ENCODE peak calls at places on chromosomes 11 and 22, in five cellular contexts. R is small intestine, N is IMR-90, H is cardiac muscle cell, C is fibroblast of mammary gland. W is an unnamed sample.

GRCh38 chr11:43419460-43419859 is 60.7 kb downstream of the TTC17 start:
- DNase-seq in R (peak), N (peak), H (peak), C (peak), W (peak)

GRCh38 chr11:17672469-17672868 is 46.9 kb upstream of the MYOD1 start:
- DNase-seq in R (no peak), N (no peak), H (no peak), C (no peak), W (no peak)

GRCh38 chr11:130710022-130710421 is 206.3 kb downstream of the SNX19 start:
- DNase-seq in R (no peak), N (peak), H (no peak), C (no peak), W (no peak)

GRCh38 chr11:17722000-17722643 is 2.8 kb downstream of the MYOD1 start:
- DNase-seq in R (no peak), N (peak), H (peak), C (peak), W (peak)

GRCh38 chr11:68643576-68643975 is 40.8 kb upstream of the GAL start:
- DNase-seq in R (no peak), N (peak), H (peak), C (peak), W (peak)

GRCh38 chr11:113540416-113541330 is 65.5 kb upstream of the DRD2 start:
- DNase-seq in R (no peak), N (no peak), H (no peak), C (no peak), W (peak)

GRCh38 chr11:123235687-123236261 is 40.7 kb upstream of the CLMP start:
- DNase-seq in R (peak), N (peak), H (peak), C (peak), W (no peak)

GRCh38 chr11:116498161-116498560 is 274.6 kb downstream of the BUD13 start:
- DNase-seq in R (no peak), N (no peak), H (no peak), C (no peak), W (no peak)

GRCh38 chr11:124499711-124500110 is 43.7 kb downstream of the OR8B12 start:
- DNase-seq in R (no peak), N (no peak), H (no peak), C (no peak), W (no peak)

GRCh38 chr22:50545522-50546325 is at the start of gene KLHDC7B:
- DNase-seq in R (no peak), N (peak), H (no peak), C (no peak), W (peak)

GRCh38 chr22:49502126-49502826 is 325.4 kb downstream of the BRD1 start:
- DNase-seq in R (peak), N (no peak), H (no peak), C (peak), W (no peak)

GRCh38 chr22:31995046-31995445 is 48.0 kb upstream of the SLC5A1 start:
- DNase-seq in R (no peak), N (no peak), H (no peak), C (no peak), W (peak)

GRCh38 chr11:77559686-77560425 is 29.9 kb upstream of the AQP11 start:
- DNase-seq in R (peak), N (peak), H (peak), C (peak), W (no peak)

GRCh38 chr11:134753805-134754130 is 341.7 kb upstream of the B3GAT1 start:
- DNase-seq in R (no peak), N (no peak), H (no peak), C (no peak), W (no peak)

GRCh38 chr22:40597541-40598453 is 38.7 kb downstream of the MRTFA start:
- DNase-seq in R (no peak), N (peak), H (no peak), C (peak), W (peak)

GRCh38 chr11:64436025-64436424 is 77.1 kb downstream of the RPS6KA4 start:
- DNase-seq in R (no peak), N (no peak), H (no peak), C (peak), W (no peak)

GRCh38 chr11:89667001-89667400 is 43.1 kb upstream of the TRIM77 start:
- DNase-seq in R (peak), N (no peak), H (no peak), C (no peak), W (no peak)

GRCh38 chr11:74319139-74319538 is 7.7 kb upstream of the P4HA3 start:
- DNase-seq in R (no peak), N (peak), H (peak), C (peak), W (no peak)

GRCh38 chr11:94938399-94939055 is 34.8 kb downstream of the CWC15 start:
- DNase-seq in R (no peak), N (peak), H (peak), C (peak), W (no peak)

GRCh38 chr22:17192186-17192585 is 27.0 kb downstream of the ADA2 start:
- DNase-seq in R (no peak), N (no peak), H (no peak), C (no peak), W (no peak)

GRCh38 chr11:4022669-4023068 is 71.9 kb upstream of the RRM1 start:
- DNase-seq in R (no peak), N (no peak), H (no peak), C (no peak), W (no peak)

GRCh38 chr11:3809624-3809928 is 1.2 kb downstream of the PGAP2 start:
- DNase-seq in R (no peak), N (no peak), H (no peak), C (no peak), W (peak)

GRCh38 chr11:25200925-25201324 is 704.1 kb downstream of the LUZP2 start:
- DNase-seq in R (no peak), N (no peak), H (no peak), C (no peak), W (no peak)

GRCh38 chr11:69460540-69461257 is 20.8 kb upstream of the LINC01488 start:
- DNase-seq in R (no peak), N (peak), H (peak), C (peak), W (no peak)

GRCh38 chr11:45616802-45617549 is 48.4 kb downstream of the CHST1 start:
- DNase-seq in R (no peak), N (no peak), H (no peak), C (no peak), W (no peak)

GRCh38 chr11:12164061-12165014 is 53.9 kb downstream of the MICAL2 start:
- DNase-seq in R (no peak), N (peak), H (peak), C (peak), W (no peak)

GRCh38 chr11:37449146-37449545 is 851.1 kb upstream of the RAG2 start:
- DNase-seq in R (peak), N (peak), H (peak), C (peak), W (peak)

GRCh38 chr22:49551446-49551845 is 276.2 kb downstream of the BRD1 start:
- DNase-seq in R (no peak), N (no peak), H (no peak), C (no peak), W (no peak)

GRCh38 chr11:90274362-90274761 is 51.5 kb upstream of the CHORDC1 start:
- DNase-seq in R (no peak), N (no peak), H (no peak), C (no peak), W (no peak)

DNA sequence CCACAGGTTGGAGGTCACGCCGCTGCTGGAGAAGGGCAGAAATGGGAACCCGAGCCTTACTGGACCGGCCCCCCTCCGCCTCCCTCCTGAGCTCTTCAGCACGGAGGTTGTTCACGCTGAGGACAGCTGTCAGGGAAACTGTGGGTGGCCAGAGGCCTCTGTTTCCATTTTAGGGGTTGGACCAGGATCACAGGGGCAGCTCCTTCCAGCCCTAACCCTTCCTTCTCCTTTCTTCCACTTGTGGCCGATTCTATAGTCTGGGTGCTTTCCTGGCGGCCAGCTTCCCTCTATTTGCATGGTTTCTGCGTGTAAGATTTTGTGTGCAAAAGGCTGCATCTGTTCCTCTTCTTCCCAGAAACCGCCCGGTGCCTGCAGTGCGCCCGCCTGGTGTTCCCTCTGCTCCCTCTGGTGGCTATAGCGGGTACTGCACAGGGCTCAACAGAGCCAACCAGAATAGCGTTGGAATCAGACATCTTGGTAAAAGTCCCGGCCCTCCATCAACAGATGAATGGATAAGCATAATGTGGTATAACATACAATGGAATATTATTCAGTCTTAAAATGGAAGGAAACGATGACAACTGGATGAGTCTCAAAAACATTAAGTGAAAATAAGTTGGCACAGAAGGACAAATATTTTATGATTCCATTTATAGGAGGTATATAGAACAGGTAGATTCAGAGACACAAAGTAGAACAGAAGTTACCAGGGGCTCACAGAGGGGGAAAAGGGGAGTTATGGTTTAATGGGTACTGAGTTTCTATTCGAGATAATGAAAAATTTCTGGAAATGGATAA is 8.4 kb upstream of the SLC22A8 start:
- DNase-seq in R (peak), N (peak), H (peak), C (peak), W (peak)
- H3K4me3 ChIP-seq in R (no peak), N (no peak), H (no peak), C (no peak), W (no peak)

GRCh38 chr22:29044657-29045176 is 16.9 kb downstream of the C22orf31 start:
- DNase-seq in R (no peak), N (peak), H (peak), C (peak), W (no peak)
- H3K4me3 ChIP-seq in R (no peak), N (no peak), H (no peak), C (no peak), W (no peak)

GRCh38 chr22:28478564-28478963 is 201.1 kb downstream of the TTC28 start:
- DNase-seq in R (no peak), N (no peak), H (no peak), C (no peak), W (no peak)
- H3K4me3 ChIP-seq in R (no peak), N (no peak), H (no peak), C (no peak), W (no peak)

GRCh38 chr22:29206372-29207230 is 905 bp downstream of the EMID1 start:
- DNase-seq in R (no peak), N (no peak), H (no peak), C (no peak), W (peak)
- H3K4me3 ChIP-seq in R (no peak), N (peak), H (peak), C (no peak), W (peak)

DNA sequence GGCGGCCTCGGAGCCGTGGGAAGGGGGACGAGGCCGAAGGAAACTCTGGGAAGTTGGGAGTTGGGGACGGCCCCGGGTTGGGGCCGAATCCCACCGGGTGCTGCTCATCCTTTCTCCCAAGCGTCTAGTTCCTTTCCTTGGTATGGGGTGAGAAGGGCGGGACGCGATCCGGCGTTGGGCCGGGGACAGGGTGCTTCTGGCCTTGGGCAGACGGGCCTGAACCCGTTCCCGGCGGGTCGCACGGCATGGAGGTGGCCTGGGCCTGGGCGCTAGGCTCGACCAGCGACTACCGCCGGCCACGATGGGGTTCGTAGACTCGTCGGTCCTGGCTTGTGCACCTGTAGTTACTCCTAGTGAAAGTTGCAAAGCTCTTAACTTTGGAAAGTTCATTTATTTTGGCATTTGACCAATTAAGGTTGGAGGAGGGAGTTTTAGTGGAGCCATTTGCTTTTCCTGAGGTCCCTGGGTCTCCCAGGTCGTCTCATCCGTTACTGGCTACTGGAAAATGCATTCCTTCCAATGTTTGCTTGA is 1.0 kb downstream of the SYT9 start:
- DNase-seq in R (no peak), N (no peak), H (no peak), C (no peak), W (no peak)
- H3K4me3 ChIP-seq in R (no peak), N (no peak), H (peak), C (no peak), W (peak)

GRCh38 chr22:29308148-29308790 is 1.8 kb downstream of the GAS2L1 start:
- DNase-seq in R (no peak), N (no peak), H (no peak), C (no peak), W (peak)
- H3K4me3 ChIP-seq in R (no peak), N (no peak), H (no peak), C (peak), W (no peak)

DNA sequence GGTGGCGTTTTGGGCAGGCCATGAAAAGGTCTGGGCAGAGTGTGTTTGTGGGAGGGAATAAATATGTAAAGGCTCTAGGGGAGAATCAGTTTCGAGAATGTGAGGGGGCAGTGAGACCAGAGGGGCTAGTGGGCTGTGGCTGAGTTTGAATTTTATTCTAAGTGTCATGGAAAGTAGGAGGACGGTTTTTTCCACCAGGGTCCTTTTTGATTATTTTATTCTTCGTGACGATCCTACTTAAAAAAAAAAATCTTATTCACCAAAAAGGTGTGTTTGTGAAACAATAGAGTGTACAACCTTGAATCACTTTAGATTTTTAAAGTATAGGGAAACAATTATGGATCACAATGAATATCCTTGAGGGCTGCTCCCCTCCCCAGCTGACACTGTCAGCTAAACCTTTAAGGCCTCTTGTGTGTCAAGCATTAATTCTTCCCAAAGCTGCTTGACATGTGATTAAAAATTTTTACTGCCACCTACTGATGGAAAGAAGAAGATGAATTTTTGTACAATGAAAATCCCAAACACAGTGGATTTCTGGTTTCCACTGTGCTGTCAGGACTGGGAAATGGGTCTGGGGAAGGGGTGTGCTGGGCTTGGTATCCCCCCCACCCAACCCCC is 107.5 kb upstream of the OR4B1 start:
- DNase-seq in R (peak), N (peak), H (peak), C (peak), W (no peak)
- H3K4me3 ChIP-seq in R (no peak), N (no peak), H (no peak), C (no peak), W (no peak)

GRCh38 chr11:36376888-36377758 is 81.0 kb downstream of the PRR5L start:
- DNase-seq in R (peak), N (peak), H (peak), C (peak), W (peak)
- H3K4me3 ChIP-seq in R (peak), N (peak), H (peak), C (peak), W (peak)

GRCh38 chr11:1749020-1749758 is 1.2 kb downstream of the IFITM10 start:
- DNase-seq in R (no peak), N (no peak), H (peak), C (peak), W (peak)

GRCh38 chr11:1749787-1750351 is 526 bp downstream of the IFITM10 start:
- DNase-seq in R (peak), N (peak), H (peak), C (peak), W (peak)

GRCh38 chr11:1750840-1751520 is 585 bp upstream of the IFITM10 start:
- DNase-seq in R (no peak), N (no peak), H (no peak), C (no peak), W (peak)

GRCh38 chr11:1751521-1751921 is 1.1 kb upstream of the IFITM10 start:
- DNase-seq in R (no peak), N (no peak), H (no peak), C (no peak), W (no peak)

GRCh38 chr11:1750481-1750839 is at the start of gene IFITM10:
- DNase-seq in R (peak), N (no peak), H (peak), C (peak), W (peak)
- H3K4me3 ChIP-seq in R (no peak), N (no peak), H (no peak), C (peak), W (no peak)

GRCh38 chr22:42303304-42304020 is 33.0 kb upstream of the TCF20 start:
- DNase-seq in R (peak), N (no peak), H (no peak), C (no peak), W (peak)

GRCh38 chr22:42301742-42302102 is 31.3 kb upstream of the TCF20 start:
- DNase-seq in R (no peak), N (no peak), H (no peak), C (no peak), W (no peak)

GRCh38 chr22:42299586-42300285 is 29.3 kb upstream of the TCF20 start:
- DNase-seq in R (peak), N (no peak), H (peak), C (no peak), W (peak)

GRCh38 chr22:42300286-42301071 is 30.0 kb upstream of the TCF20 start:
- DNase-seq in R (peak), N (no peak), H (no peak), C (no peak), W (peak)

GRCh38 chr22:42301072-42301741 is 30.8 kb upstream of the TCF20 start:
- DNase-seq in R (peak), N (no peak), H (no peak), C (no peak), W (no peak)
- H3K4me3 ChIP-seq in R (no peak), N (no peak), H (no peak), C (no peak), W (no peak)